ENCODE peak calls at places on chromosome 9, in four cellular contexts. F is transverse colon, O is thoracic aorta, X is psoas muscle. R is an unnamed sample.

GRCh38 chr9:34659592-34660253 is 2.7 kb downstream of the CCL27 start:
- DNase-seq in F (peak; percentile 37), O (no peak), X (no peak), R (no peak)

GRCh38 chr9:1916676-1917075 is 98.5 kb upstream of the SMARCA2 start:
- DNase-seq in F (no peak), O (no peak), X (no peak), R (no peak)

GRCh38 chr9:133995012-133995896 is 3.1 kb upstream of the VAV2 start:
- DNase-seq in F (no peak), O (no peak), X (peak; percentile 37), R (no peak)

GRCh38 chr9:18362901-18363685 is 110.9 kb upstream of the ADAMTSL1 start:
- DNase-seq in F (peak; percentile 10), O (no peak), X (no peak), R (peak; percentile 18)

GRCh38 chr9:85890962-85891361 is 50.0 kb upstream of the NAA35 start:
- DNase-seq in F (no peak), O (no peak), X (no peak), R (no peak)

GRCh38 chr9:131119600-131119999 is 5.8 kb upstream of the NUP214 start:
- DNase-seq in F (no peak), O (no peak), X (no peak), R (no peak)

GRCh38 chr9:7756088-7756487 is 43.5 kb downstream of the DMAC1 start:
- DNase-seq in F (no peak), O (no peak), X (no peak), R (peak; percentile 40)

GRCh38 chr9:137547687-137548543 is 2.3 kb downstream of the PNPLA7 start:
- DNase-seq in F (no peak), O (peak; percentile 32), X (peak; percentile 59), R (no peak)

GRCh38 chr9:110148384-110148783 is 59.6 kb downstream of the C9orf152 start:
- DNase-seq in F (peak; percentile 47), O (no peak), X (no peak), R (peak; percentile 67)

GRCh38 chr9:134189475-134190231 is 25.3 kb upstream of the RNU6ATAC start:
- DNase-seq in F (no peak), O (no peak), X (peak; percentile 66), R (no peak)

GRCh38 chr9:38022995-38023394 is 46.0 kb downstream of the SHB start:
- DNase-seq in F (no peak), O (no peak), X (no peak), R (no peak)

GRCh38 chr9:115220339-115221009 is 102.5 kb upstream of the TNC start:
- DNase-seq in F (no peak), O (no peak), X (no peak), R (no peak)

GRCh38 chr9:117434568-117434967 is 19.7 kb upstream of the ASTN2 start:
- DNase-seq in F (no peak), O (no peak), X (no peak), R (no peak)

GRCh38 chr9:71806916-71807315 is 38.6 kb upstream of the CEMIP2 start:
- DNase-seq in F (peak; percentile 62), O (peak; percentile 9), X (peak; percentile 68), R (peak; percentile 25)

GRCh38 chr9:137467161-137467581 is 8.0 kb upstream of the NSMF start:
- DNase-seq in F (no peak), O (no peak), X (peak; percentile 35), R (no peak)

GRCh38 chr9:90816690-90817089 is 15.1 kb downstream of the SYK start:
- DNase-seq in F (no peak), O (no peak), X (no peak), R (no peak)

GRCh38 chr9:101458955-101459631 is 23.5 kb upstream of the ALDOB start:
- DNase-seq in F (no peak), O (no peak), X (no peak), R (peak; percentile 31)

GRCh38 chr9:33289501-33289900 is 815 bp upstream of the NFX1 start:
- DNase-seq in F (peak; percentile 23), O (no peak), X (peak; percentile 50), R (no peak)

GRCh38 chr9:20618361-20618799 is 3.9 kb downstream of the MLLT3 start:
- DNase-seq in F (peak; percentile 45), O (no peak), X (no peak), R (no peak)

GRCh38 chr9:123081824-123082223 is 48.4 kb downstream of the GPR21 start:
- DNase-seq in F (no peak), O (no peak), X (no peak), R (no peak)

GRCh38 chr9:5762421-5762820 is 70.5 kb downstream of the ERMP1 start:
- DNase-seq in F (no peak), O (no peak), X (no peak), R (no peak)

GRCh38 chr9:5760338-5760737 is 72.6 kb downstream of the ERMP1 start:
- DNase-seq in F (no peak), O (no peak), X (no peak), R (no peak)

GRCh38 chr9:5767968-5768932 is 64.7 kb downstream of the ERMP1 start:
- DNase-seq in F (no peak), O (no peak), X (no peak), R (peak; percentile 14)

DNA sequence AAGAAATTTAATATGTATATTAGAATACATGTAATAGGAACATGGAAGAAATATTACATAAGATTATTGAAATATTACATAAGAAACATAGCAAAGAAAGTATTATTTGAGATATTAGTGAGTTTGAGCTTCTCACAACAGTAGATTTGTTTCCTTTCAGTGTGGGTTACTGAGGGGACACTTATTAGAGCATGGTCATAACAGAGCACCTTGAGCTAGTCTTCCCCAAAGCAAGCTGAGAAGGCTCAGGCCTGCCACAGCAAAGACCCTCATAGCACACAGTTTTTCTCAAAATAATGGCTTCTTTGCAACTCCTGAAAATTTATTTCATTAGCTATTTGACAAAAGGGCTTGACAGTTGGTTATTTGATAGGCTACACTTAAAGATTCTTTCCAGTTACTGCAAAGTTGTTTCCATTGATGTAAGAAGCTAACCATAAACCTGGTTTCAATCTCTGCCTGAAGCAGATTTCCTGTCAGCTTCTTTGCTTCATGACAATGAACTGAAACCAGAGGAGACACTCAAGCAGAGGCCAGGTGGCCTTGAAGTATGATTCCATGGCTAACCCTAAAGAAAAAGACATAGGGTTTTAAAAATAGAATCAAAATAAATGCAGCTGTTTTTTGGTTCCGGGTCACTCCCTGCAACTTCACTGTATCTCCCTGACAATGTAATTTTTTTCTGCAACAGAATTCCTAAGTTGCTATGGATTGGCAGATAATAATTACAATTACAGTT is 68.6 kb downstream of the ERMP1 start:
- DNase-seq in F (no peak), O (no peak), X (no peak), R (peak; percentile 71)
- H3K36me3 ChIP-seq in F (no peaks in the 10 kb centered on the region), O (peaks cover 44% of the 10 kb centered on the region), X (peaks cover 19% of the 10 kb centered on the region), R (peaks cover 21% of the 10 kb centered on the region)

GRCh38 chr9:126702501-126703329 is 89.0 kb downstream of the LMX1B start:
- DNase-seq in F (no peak), O (no peak), X (no peak), R (no peak)
- TF ChIP-seq CTCF in F (peak; percentile 48), O (peak; percentile 37), X (peak; percentile 42), R (peak; percentile 76)

GRCh38 chr9:132681561-132681960 is 11.3 kb downstream of the GTF3C4 start:
- DNase-seq in F (no peak), O (no peak), X (no peak), R (no peak)
- H3K36me3 ChIP-seq in F (no peaks in the 10 kb centered on the region), O (peaks cover 31% of the 10 kb centered on the region), X (peaks cover 5% of the 10 kb centered on the region), R (peaks cover 22% of the 10 kb centered on the region)

GRCh38 chr9:92242115-92242778 is 51.2 kb downstream of the IARS1 start:
- DNase-seq in F (no peak), O (no peak), X (no peak), R (no peak)
- TF ChIP-seq CTCF in F (no peak), O (no peak), X (no peak), R (peak; percentile 30)

GRCh38 chr9:89388868-89389177 is 70.5 kb downstream of the SECISBP2 start:
- DNase-seq in F (no peak), O (no peak), X (no peak), R (no peak)
- H3K36me3 ChIP-seq in F (no peaks in the 10 kb centered on the region), O (peaks cover 18% of the 10 kb centered on the region), X (peaks cover 3% of the 10 kb centered on the region), R (peaks cover 77% of the 10 kb centered on the region)